ENCODE peak calls at places on chromosomes 12 and 14, in five cellular contexts. T is lower lobe of right lung, U is keratinocyte, D is A549, M is fibroblast of lung. Z is an unnamed sample.

GRCh38 chr12:103800252-103800771 is 40.7 kb downstream of the NT5DC3 start:
- DNase-seq in T (peak; percentile 48), U (no peak), D (no peak), M (peak; percentile 86), Z (no peak)

GRCh38 chr14:93056166-93056839 is 59.4 kb downstream of the ITPK1 start:
- DNase-seq in T (no peak), U (no peak), D (no peak), M (no peak), Z (no peak)

GRCh38 chr12:93183940-93184663 is 193.6 kb upstream of the NUDT4 start:
- DNase-seq in T (no peak), U (no peak), D (no peak), M (peak; percentile 40), Z (no peak)

GRCh38 chr12:42332301-42332894 is 6.4 kb downstream of the PPHLN1 start:
- DNase-seq in T (no peak), U (no peak), D (peak; percentile 47), M (peak; percentile 33), Z (peak; percentile 55)

GRCh38 chr12:97464241-97465011 is 1.8 kb downstream of the RMST start:
- DNase-seq in T (no peak), U (no peak), D (no peak), M (peak; percentile 12), Z (no peak)

GRCh38 chr12:75853621-75854020 is 178.0 kb downstream of the PHLDA1 start:
- DNase-seq in T (no peak), U (no peak), D (no peak), M (no peak), Z (no peak)

GRCh38 chr12:55057466-55057865 is 37.7 kb downstream of the NEUROD4 start:
- DNase-seq in T (no peak), U (no peak), D (no peak), M (no peak), Z (no peak)

GRCh38 chr14:85529803-85530574 is at the start of gene FLRT2:
- DNase-seq in T (peak; percentile 57), U (no peak), D (peak; percentile 33), M (peak; percentile 55), Z (no peak)

GRCh38 chr14:99660006-99660566 is 15.2 kb downstream of the HHIPL1 start:
- DNase-seq in T (no peak), U (no peak), D (no peak), M (no peak), Z (no peak)

GRCh38 chr12:4178424-4179184 is 95.0 kb upstream of the CCND2 start:
- DNase-seq in T (no peak), U (peak; percentile 17), D (no peak), M (no peak), Z (no peak)

GRCh38 chr12:109461846-109462766 is 15.0 kb downstream of the KCTD10 start:
- DNase-seq in T (peak; percentile 89), U (peak; percentile 35), D (peak; percentile 27), M (peak; percentile 96), Z (peak; percentile 79)

GRCh38 chr14:51491036-51491545 is 160.6 kb upstream of the FRMD6 start:
- DNase-seq in T (no peak), U (no peak), D (no peak), M (no peak), Z (no peak)

GRCh38 chr12:20463920-20464524 is 95.7 kb downstream of the PDE3A start:
- DNase-seq in T (no peak), U (no peak), D (peak; percentile 18), M (no peak), Z (peak; percentile 32)

GRCh38 chr14:25516838-25517237 is 466.9 kb upstream of the STXBP6 start:
- DNase-seq in T (no peak), U (no peak), D (no peak), M (no peak), Z (no peak)

GRCh38 chr12:19375888-19376287 is 63.4 kb upstream of the AEBP2 start:
- DNase-seq in T (no peak), U (no peak), D (no peak), M (no peak), Z (no peak)

GRCh38 chr12:48542300-48542928 is 17.0 kb downstream of the OR8S1 start:
- DNase-seq in T (peak; percentile 62), U (peak; percentile 1), D (peak; percentile 21), M (peak; percentile 11), Z (peak; percentile 66)

GRCh38 chr14:24171422-24172260 is at the start of gene REC8:
- DNase-seq in T (peak; percentile 87), U (no peak), D (no peak), M (peak; percentile 96), Z (no peak)

DNA sequence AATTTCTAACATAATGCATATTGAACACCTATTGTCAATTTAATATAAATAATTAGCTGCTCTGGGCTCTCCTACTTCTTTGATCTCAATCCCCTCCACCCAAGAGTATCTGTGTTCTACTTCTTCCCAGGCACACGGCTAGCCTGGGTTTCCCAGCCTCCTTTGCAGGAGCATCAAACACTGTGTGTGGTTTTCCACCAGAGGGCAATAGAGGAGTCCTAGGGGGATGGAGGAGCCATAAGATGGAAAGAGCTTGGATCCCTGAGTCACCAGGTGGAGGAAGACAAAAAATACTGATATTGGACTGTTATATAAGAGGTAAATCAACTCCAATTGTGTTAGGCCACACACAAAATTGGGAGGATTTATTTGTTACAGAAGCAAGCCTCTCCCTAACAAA is 333.7 kb downstream of the GLT1D1 start:
- DNase-seq in T (no peak), U (no peak), D (peak; percentile 6), M (no peak), Z (no peak)
- TF ChIP-seq CTCF in T (no peak), U (no peak), D (no peak), M (no peak), Z (no peak)

DNA sequence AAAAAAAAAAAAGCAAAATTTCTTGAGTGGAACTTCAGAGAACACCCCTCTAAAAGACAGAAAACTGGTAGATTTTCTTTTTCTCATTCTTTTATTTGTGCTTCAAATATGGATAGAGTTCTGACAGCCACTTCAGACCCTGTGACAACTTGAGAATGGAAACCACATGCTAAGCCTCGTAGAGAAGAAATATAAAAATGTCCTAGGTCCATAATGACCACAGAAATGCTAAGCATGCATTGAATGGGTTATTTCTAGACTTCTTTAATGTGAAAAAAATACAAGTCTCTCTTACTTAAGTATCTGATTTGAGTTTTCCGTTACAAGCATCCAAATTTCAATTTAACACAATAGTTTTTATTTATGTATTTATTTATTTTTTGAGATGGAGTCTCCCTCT is 28.3 kb upstream of the DIO2 start:
- DNase-seq in T (no peak), U (no peak), D (no peak), M (peak; percentile 40), Z (no peak)
- H3K9me3 ChIP-seq in T (peaks cover 5% of the 10 kb centered on the region), U (peaks cover 2% of the 10 kb centered on the region), D (peaks cover 26% of the 10 kb centered on the region), M (no peaks in the 10 kb centered on the region), Z (peaks cover 9% of the 10 kb centered on the region)

GRCh38 chr12:51517800-51518199 is 73.2 kb upstream of the SCN8A start:
- DNase-seq in T (no peak), U (no peak), D (no peak), M (no peak), Z (no peak)
- TF ChIP-seq CTCF in T (no peak), U (no peak), D (no peak), M (no peak), Z (no peak)

GRCh38 chr14:105858676-105859025 is 332.3 kb downstream of the TMEM121 start:
- DNase-seq in T (peak; percentile 34), U (no peak), D (no peak), M (no peak), Z (peak; percentile 28)
- H3K9me3 ChIP-seq in T (no peaks in the 10 kb centered on the region), U (peaks cover 13% of the 10 kb centered on the region), D (no peaks in the 10 kb centered on the region), M (no peaks in the 10 kb centered on the region), Z (no peaks in the 10 kb centered on the region)

DNA sequence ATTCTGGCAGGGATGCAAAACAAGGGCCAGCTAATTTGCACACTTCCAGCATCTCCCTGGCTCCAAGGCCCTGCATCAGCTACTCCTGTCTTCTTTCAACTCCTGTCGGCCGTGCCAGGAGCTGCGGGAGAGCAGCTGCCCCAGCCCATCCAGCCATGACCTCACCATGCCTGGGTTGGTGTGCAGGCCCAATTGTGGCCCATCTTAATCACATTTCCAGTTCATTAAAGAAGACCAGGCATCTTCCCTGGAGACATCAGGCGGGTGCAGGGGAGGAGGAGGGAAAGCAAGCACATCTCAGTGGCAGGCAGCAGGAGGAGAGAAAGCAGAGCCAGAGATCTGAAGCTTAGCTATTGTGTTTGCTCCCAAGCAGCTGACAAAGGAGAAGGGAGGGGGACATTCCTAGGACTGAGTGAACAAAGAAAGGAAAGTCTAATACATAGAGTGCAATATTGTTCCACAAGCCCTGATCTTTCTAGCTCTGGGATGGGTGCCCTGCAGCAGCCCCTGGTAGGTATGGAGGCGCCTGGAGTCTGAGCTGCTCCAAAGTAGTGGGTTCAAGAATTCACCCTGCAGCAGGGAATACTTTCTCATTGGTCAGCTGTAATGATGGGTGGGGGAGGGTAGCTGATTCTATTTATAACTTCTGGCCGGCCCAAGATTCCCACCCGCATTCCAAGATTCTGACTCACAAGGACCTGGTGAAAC is 40.1 kb downstream of the VWF start:
- DNase-seq in T (no peak), U (no peak), D (peak; percentile 46), M (peak; percentile 79), Z (peak; percentile 93)
- TF ChIP-seq CTCF in T (no peak), U (no peak), D (no peak), M (no peak), Z (no peak)

GRCh38 chr12:9363145-9363544 is 154.9 kb upstream of the PZP start:
- DNase-seq in T (no peak), U (no peak), D (no peak), M (no peak), Z (no peak)

GRCh38 chr12:9367828-9368227 is 159.6 kb upstream of the PZP start:
- DNase-seq in T (no peak), U (no peak), D (no peak), M (no peak), Z (no peak)

GRCh38 chr12:9364224-9365176 is 156.3 kb upstream of the PZP start:
- DNase-seq in T (no peak), U (peak; percentile 49), D (no peak), M (peak; percentile 89), Z (no peak)

GRCh38 chr12:9367201-9367600 is 159.0 kb upstream of the PZP start:
- DNase-seq in T (peak; percentile 42), U (no peak), D (no peak), M (no peak), Z (no peak)

GRCh38 chr12:9365296-9365695 is 157.1 kb upstream of the PZP start:
- DNase-seq in T (no peak), U (no peak), D (no peak), M (peak; percentile 78), Z (no peak)
- H3K9me3 ChIP-seq in T (no peaks in the 10 kb centered on the region), U (no peaks in the 10 kb centered on the region), D (no peaks in the 10 kb centered on the region), M (no peaks in the 10 kb centered on the region), Z (no peaks in the 10 kb centered on the region)

GRCh38 chr14:65280653-65281052 is 131.9 kb upstream of the FUT8 start:
- DNase-seq in T (no peak), U (no peak), D (no peak), M (no peak), Z (no peak)

GRCh38 chr14:65279958-65280357 is 132.6 kb upstream of the FUT8 start:
- DNase-seq in T (no peak), U (no peak), D (no peak), M (no peak), Z (no peak)

GRCh38 chr14:65277580-65278270 is 134.8 kb upstream of the FUT8 start:
- DNase-seq in T (no peak), U (no peak), D (no peak), M (no peak), Z (no peak)

GRCh38 chr14:65278589-65278988 is 133.9 kb upstream of the FUT8 start:
- DNase-seq in T (no peak), U (no peak), D (no peak), M (no peak), Z (no peak)

DNA sequence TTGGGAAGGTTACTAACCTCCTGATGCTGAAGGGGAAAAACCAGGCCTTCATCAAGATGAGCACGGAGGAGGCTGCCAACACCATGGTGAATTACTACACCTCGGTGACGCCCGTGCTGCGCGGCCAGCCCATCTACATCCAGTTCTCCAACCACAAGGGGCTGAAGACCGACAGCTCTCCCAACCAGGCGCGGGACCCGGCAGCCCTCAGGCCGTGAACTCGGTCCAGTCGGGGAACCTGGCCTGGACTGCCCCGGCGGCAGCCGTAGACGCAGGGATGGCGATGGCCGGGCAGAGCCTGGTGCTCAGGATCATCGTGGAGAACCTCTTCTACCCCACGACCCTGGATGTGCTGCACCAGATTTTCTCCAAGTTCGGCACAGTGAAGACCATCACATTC is 133.0 kb upstream of the FUT8 start:
- DNase-seq in T (no peak), U (no peak), D (no peak), M (no peak), Z (no peak)
- TF ChIP-seq CTCF in T (no peak), U (no peak), D (no peak), M (no peak), Z (no peak)